ENCODE peak calls at places on chromosomes 1 and 21, in seven cellular contexts. O, U, R, C, A, G and W are unnamed samples.

GRCh38 chr1:54227091-54227602 is 27.2 kb downstream of the MRPL37 start:
- DNase-seq in G (no peak), O (peak), U (no peak), A (no peak), R (no peak), C (no peak), W (no peak)

GRCh38 chr1:45876000-45876399 is 72.6 kb downstream of the MAST2 start:
- DNase-seq in G (no peak), C (no peak), U (no peak), R (no peak), A (peak), O (no peak), W (no peak)

GRCh38 chr1:46613661-46614603 is 2.7 kb downstream of the MOB3C start:
- DNase-seq in A (peak), C (peak), G (peak), U (peak), R (no peak), O (peak), W (no peak)

GRCh38 chr1:5998051-5998905 is 6.1 kb upstream of the NPHP4 start:
- DNase-seq in A (no peak), O (no peak), G (no peak), R (no peak), C (no peak), U (no peak), W (peak)

GRCh38 chr1:7298749-7299151 is 472.3 kb upstream of the VAMP3 start:
- DNase-seq in O (peak), R (peak), G (no peak), C (peak), U (no peak), A (no peak), W (no peak)

GRCh38 chr1:31669786-31670582 is 25.3 kb upstream of the PEF1 start:
- DNase-seq in U (peak), O (peak), G (no peak), R (no peak), C (no peak), A (peak), W (no peak)

GRCh38 chr1:173276922-173277800 is 70.0 kb upstream of the TNFSF4 start:
- DNase-seq in R (no peak), U (no peak), G (no peak), A (no peak), C (no peak), O (no peak), W (no peak)

GRCh38 chr1:100539836-100540536 is 2.0 kb downstream of the GPR88 start:
- DNase-seq in A (no peak), U (no peak), G (peak), O (peak), R (no peak), C (no peak), W (no peak)

GRCh38 chr1:245823408-245824147 is 668.8 kb downstream of the KIF26B start:
- DNase-seq in O (no peak), G (no peak), R (no peak), C (no peak), U (no peak), A (no peak), W (no peak)

GRCh38 chr1:51535006-51535592 is 16.0 kb upstream of the EPS15 start:
- DNase-seq in C (peak), G (peak), U (peak), R (peak), A (peak), O (peak), W (no peak)

GRCh38 chr21:41901782-41902181 is 22.6 kb upstream of the PRDM15 start:
- DNase-seq in C (no peak), G (no peak), R (no peak), A (no peak), O (no peak), U (no peak), W (no peak)

GRCh38 chr21:41902946-41903345 is 23.8 kb upstream of the PRDM15 start:
- DNase-seq in O (no peak), U (no peak), A (no peak), C (no peak), R (no peak), G (no peak), W (no peak)

GRCh38 chr21:41901099-41901498 is 22.0 kb upstream of the PRDM15 start:
- DNase-seq in G (no peak), U (no peak), C (no peak), R (no peak), O (no peak), A (no peak), W (no peak)

GRCh38 chr21:41906770-41907169 is 27.6 kb upstream of the PRDM15 start:
- DNase-seq in U (no peak), A (no peak), G (no peak), R (no peak), O (no peak), C (no peak), W (no peak)

GRCh38 chr21:41903559-41904351 is 24.6 kb upstream of the PRDM15 start:
- DNase-seq in U (no peak), O (no peak), R (no peak), A (peak), C (no peak), G (no peak), W (no peak)
- TF ChIP-seq CTCF in U (no peak), O (no peak), R (no peak), A (no peak), C (no peak), G (no peak), W (no peak)

GRCh38 chr1:59596956-59597355 is 217.8 kb upstream of the HOOK1 start:
- DNase-seq in G (no peak), U (no peak), R (no peak), A (no peak), C (no peak), O (no peak), W (no peak)

GRCh38 chr1:59596432-59596831 is 218.3 kb upstream of the HOOK1 start:
- DNase-seq in O (peak), G (no peak), A (no peak), U (no peak), R (peak), C (peak), W (no peak)

GRCh38 chr1:59593798-59594790 is 220.7 kb upstream of the HOOK1 start:
- DNase-seq in R (no peak), U (no peak), O (no peak), G (no peak), C (no peak), A (no peak), W (no peak)

GRCh38 chr1:59597420-59598199 is 217.1 kb upstream of the HOOK1 start:
- DNase-seq in C (no peak), O (peak), G (no peak), A (no peak), U (no peak), R (no peak), W (no peak)

GRCh38 chr1:59595774-59596173 is 219.0 kb upstream of the HOOK1 start:
- DNase-seq in U (no peak), G (no peak), A (no peak), C (peak), O (peak), R (peak), W (no peak)
- TF ChIP-seq CTCF in U (no peak), G (no peak), A (no peak), C (peak), O (peak), R (peak), W (no peak)

GRCh38 chr1:42399315-42400100 is 18.9 kb downstream of the RIMKLA start:
- DNase-seq in O (no peak), C (no peak), U (no peak), R (no peak), G (no peak), A (no peak), W (no peak)

DNA sequence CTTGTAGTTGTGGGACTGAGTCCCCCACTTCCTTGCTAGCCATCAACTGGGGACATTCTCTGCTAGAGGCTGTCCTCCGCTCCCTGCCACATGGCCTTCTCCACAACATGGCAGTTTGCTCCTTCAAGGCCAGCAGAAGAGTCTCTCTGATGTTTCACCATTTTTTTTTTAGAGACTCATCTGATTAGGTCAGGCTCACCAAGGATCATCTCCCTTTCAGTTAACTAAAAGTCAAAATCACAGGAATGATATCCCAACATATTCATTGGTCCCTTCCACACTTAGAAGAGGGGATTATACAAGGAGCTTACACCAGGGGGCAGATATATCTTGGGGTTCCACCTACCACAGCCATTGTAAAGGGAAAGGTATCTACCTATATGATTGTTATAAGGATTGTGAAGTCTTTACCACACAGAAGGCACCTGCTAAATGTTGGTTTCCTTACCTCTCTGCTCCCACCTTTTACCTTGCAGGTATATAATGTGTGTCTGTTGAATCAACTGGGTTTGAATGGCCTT is 23.3 kb downstream of the RIMKLA start:
- DNase-seq in R (no peak), C (no peak), A (no peak), U (no peak), O (no peak), G (no peak), W (no peak)
- TF ChIP-seq CTCF in R (no peak), C (peak), A (peak), U (no peak), O (no peak), G (no peak), W (no peak)

GRCh38 chr1:183242556-183242955 is 56.5 kb downstream of the LAMC2 start:
- DNase-seq in C (no peak), G (no peak), U (peak), R (no peak), A (no peak), O (no peak), W (no peak)
- TF ChIP-seq CTCF in C (no peak), G (no peak), U (no peak), R (no peak), A (no peak), O (no peak), W (no peak)

DNA sequence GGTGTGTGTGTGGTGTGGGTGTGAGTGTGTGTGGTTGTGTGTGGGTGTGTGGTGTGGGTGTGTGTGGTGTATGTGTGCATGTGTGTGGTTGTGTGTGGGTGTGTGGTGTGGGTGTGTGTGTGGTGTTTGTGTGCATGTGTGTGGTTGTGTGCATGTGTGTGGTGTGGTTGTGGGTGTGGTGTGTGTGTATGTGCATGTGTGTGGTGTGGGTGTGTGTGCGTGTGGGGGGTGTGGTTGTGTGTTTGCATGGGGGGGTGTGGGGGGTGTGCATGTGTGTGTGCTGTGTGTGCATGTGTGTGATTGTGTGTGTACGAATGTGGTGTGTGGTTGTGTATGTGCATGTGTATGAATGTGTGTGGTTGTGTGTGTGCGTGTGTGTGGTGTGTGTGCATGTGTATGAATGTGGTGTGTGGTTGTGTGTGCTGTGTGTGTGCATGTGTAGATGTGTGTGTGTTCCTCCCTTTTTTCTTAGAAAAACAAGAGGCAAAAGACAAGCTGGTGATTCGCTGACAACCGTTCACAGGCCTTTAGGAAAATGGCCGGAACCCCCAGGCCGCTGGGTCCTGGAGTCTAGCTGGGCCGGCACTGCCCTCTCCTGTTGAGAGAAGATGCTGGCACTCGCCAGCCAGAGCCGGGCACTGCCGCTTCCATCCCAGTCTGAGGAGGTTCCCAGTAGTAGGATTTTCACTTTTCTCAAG is 44.6 kb upstream of the ARHGEF16 start:
- DNase-seq in G (peak), U (peak), O (peak), R (no peak), C (peak), A (no peak), W (no peak)
- TF ChIP-seq CTCF in G (no peak), U (peak), O (peak), R (peak), C (peak), A (peak), W (peak)

GRCh38 chr1:177780096-177780700 is 189.7 kb downstream of the SEC16B start:
- DNase-seq in R (no peak), G (peak), O (peak), C (peak), A (no peak), U (peak), W (no peak)
- TF ChIP-seq CTCF in R (peak), G (peak), O (peak), C (peak), A (no peak), U (peak), W (peak)

DNA sequence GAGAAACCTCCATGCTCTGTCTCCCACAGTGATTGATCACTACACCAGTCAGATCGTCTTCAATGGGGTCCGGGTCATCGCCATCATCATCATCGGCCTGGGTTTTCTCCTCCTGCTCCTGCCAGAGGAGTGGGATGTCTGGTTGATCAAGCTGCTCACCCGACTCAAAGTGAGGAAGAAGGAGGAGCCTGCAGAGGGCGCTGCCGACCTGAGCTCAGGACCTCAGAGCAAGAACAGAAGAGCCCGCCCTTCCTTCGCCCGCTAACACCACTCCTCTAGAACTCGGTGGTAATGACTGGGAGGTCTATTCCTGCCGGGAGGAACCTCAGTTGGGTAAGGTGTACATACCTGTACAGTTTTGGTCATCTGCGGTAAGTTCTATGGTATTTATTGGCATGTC is 50.3 kb upstream of the COA6 start:
- DNase-seq in A (peak), U (no peak), O (peak), G (peak), R (no peak), C (no peak), W (no peak)
- TF ChIP-seq CTCF in A (peak), U (peak), O (peak), G (peak), R (peak), C (peak), W (no peak)

GRCh38 chr1:235058695-235059094 is 69.9 kb downstream of the TOMM20 start:
- DNase-seq in O (no peak), U (no peak), C (no peak), A (no peak), G (no peak), R (no peak), W (no peak)

GRCh38 chr1:235059221-235059620 is 69.4 kb downstream of the TOMM20 start:
- DNase-seq in C (no peak), U (no peak), G (no peak), R (no peak), O (no peak), A (no peak), W (no peak)

GRCh38 chr1:235054961-235055360 is 73.7 kb downstream of the TOMM20 start:
- DNase-seq in C (no peak), U (no peak), O (no peak), G (no peak), A (no peak), R (no peak), W (no peak)

GRCh38 chr1:235057385-235058306 is 71.0 kb downstream of the TOMM20 start:
- DNase-seq in U (no peak), O (no peak), C (no peak), A (no peak), G (no peak), R (no peak), W (no peak)

GRCh38 chr1:235056937-235057336 is 71.7 kb downstream of the TOMM20 start:
- DNase-seq in C (no peak), O (no peak), U (no peak), R (no peak), A (peak), G (no peak), W (no peak)
- TF ChIP-seq CTCF in C (peak), O (no peak), U (no peak), R (no peak), A (peak), G (no peak), W (peak)

GRCh38 chr1:212669102-212669501 is 30.5 kb downstream of the BATF3 start:
- DNase-seq in G (peak), R (no peak), U (no peak), C (peak), O (peak), A (peak), W (no peak)
- TF ChIP-seq CTCF in G (peak), R (peak), U (no peak), C (peak), O (peak), A (peak), W (peak)